ENCODE peak calls at places on chromosome 13, in nine cellular contexts. C is mucosa of descending colon, P is PC-3, I is heart right ventricle, T is thoracic aorta, B is A673, L is PC-9, R is ovary, D is left ventricle myocardium inferior. U is an unnamed sample.

GRCh38 chr13:106376411-106377112 is 158.9 kb downstream of the EFNB2 start:
- DNase-seq in D (no peak), T (no peak), I (no peak), R (no peak), C (no peak), P (peak), B (peak), L (peak), U (peak)

GRCh38 chr13:40563350-40564125 is 102.9 kb downstream of the FOXO1 start:
- DNase-seq in B (no peak), L (no peak), P (no peak), C (no peak), R (no peak), I (no peak), D (no peak), T (no peak), U (no peak)

GRCh38 chr13:49495783-49496762 is at the start of gene PHF11:
- DNase-seq in T (peak), B (peak), C (peak), P (peak), L (peak), D (peak), I (peak), R (peak), U (peak)

GRCh38 chr13:57632276-57633140 is 964 bp downstream of the PCDH17 start:
- DNase-seq in I (peak), P (no peak), L (no peak), B (no peak), R (peak), C (peak), T (no peak), D (no peak), U (peak)

GRCh38 chr13:67369895-67370660 is 139.9 kb upstream of the PCDH9 start:
- DNase-seq in T (no peak), D (no peak), P (peak), R (no peak), B (no peak), I (no peak), C (no peak), L (no peak), U (no peak)

GRCh38 chr13:27403252-27403678 is 21.2 kb upstream of the GTF3A start:
- DNase-seq in L (no peak), D (no peak), R (no peak), C (no peak), T (no peak), P (peak), I (no peak), B (peak), U (peak)

GRCh38 chr13:29918845-29919244 is 68.4 kb upstream of the UBL3 start:
- DNase-seq in B (no peak), I (no peak), D (no peak), R (no peak), L (peak), T (no peak), P (peak), C (no peak), U (no peak)

GRCh38 chr13:96090240-96091101 is 564 bp downstream of the HS6ST3 start:
- DNase-seq in T (no peak), R (peak), I (peak), L (peak), C (no peak), P (no peak), D (peak), B (peak), U (peak)

GRCh38 chr13:33126909-33127607 is 110.8 kb downstream of the KL start:
- DNase-seq in R (no peak), L (no peak), D (peak), B (no peak), I (peak), C (peak), P (no peak), T (no peak), U (no peak)

GRCh38 chr13:53170910-53171309 is 142.3 kb downstream of the OLFM4 start:
- DNase-seq in I (no peak), T (no peak), B (no peak), R (no peak), D (no peak), L (no peak), C (no peak), P (no peak), U (no peak)

GRCh38 chr13:33615436-33615835 is 202.5 kb upstream of the RFC3 start:
- DNase-seq in B (no peak), R (no peak), P (no peak), L (no peak), I (no peak), D (no peak), T (no peak), C (no peak), U (no peak)

GRCh38 chr13:30737511-30738342 is 2.4 kb downstream of the ALOX5AP start:
- DNase-seq in C (no peak), L (no peak), I (no peak), R (no peak), D (no peak), P (no peak), T (no peak), B (no peak), U (no peak)

GRCh38 chr13:48235100-48235813 is 2.3 kb downstream of the ITM2B start:
- DNase-seq in R (no peak), B (peak), D (no peak), T (no peak), L (peak), I (no peak), P (peak), C (no peak), U (peak)

GRCh38 chr13:30690282-30691188 is 44.8 kb upstream of the ALOX5AP start:
- DNase-seq in R (no peak), I (peak), P (peak), L (peak), B (peak), C (peak), D (peak), T (no peak), U (no peak)

GRCh38 chr13:101049166-101049850 is 367.0 kb downstream of the NALCN start:
- DNase-seq in R (no peak), C (no peak), T (no peak), I (no peak), D (no peak), L (no peak), B (no peak), P (peak), U (no peak)

GRCh38 chr13:19072543-19072942 is 109.1 kb downstream of the TUBA3C start:
- DNase-seq in I (no peak), L (no peak), B (no peak), D (no peak), T (no peak), P (no peak), C (no peak), R (no peak), U (no peak)

GRCh38 chr13:98842858-98843481 is 90.5 kb upstream of the SLC15A1 start:
- DNase-seq in L (peak), I (peak), T (no peak), D (peak), B (peak), P (peak), C (peak), R (peak), U (peak)

GRCh38 chr13:105465251-105465650 is 1070.2 kb downstream of the EFNB2 start:
- DNase-seq in I (no peak), L (no peak), R (no peak), T (no peak), P (no peak), B (no peak), C (no peak), D (no peak), U (no peak)

GRCh38 chr13:74575729-74576125 is 441.5 kb upstream of the KLF12 start:
- DNase-seq in T (peak), C (peak), B (peak), L (no peak), I (peak), P (peak), R (peak), D (peak), U (peak)

GRCh38 chr13:27053902-27054595 is 117.6 kb downstream of the USP12 start:
- DNase-seq in R (no peak), C (no peak), I (no peak), T (no peak), D (no peak), P (peak), B (no peak), L (peak), U (no peak)

GRCh38 chr13:100506154-100506553 is 82.4 kb downstream of the GGACT start:
- DNase-seq in R (no peak), P (no peak), D (no peak), C (no peak), I (no peak), L (no peak), B (no peak), T (no peak), U (no peak)

GRCh38 chr13:113849546-113849945 is 14.3 kb downstream of the GAS6 start:
- DNase-seq in R (no peak), T (no peak), P (peak), I (no peak), D (no peak), B (no peak), L (no peak), C (no peak), U (no peak)

GRCh38 chr13:19586904-19587634 is 25.7 kb upstream of the TPTE2 start:
- DNase-seq in I (peak), L (no peak), D (no peak), R (no peak), T (no peak), P (peak), C (peak), B (peak), U (peak)

GRCh38 chr13:50589651-50590054 is 253.8 kb downstream of the DLEU7 start:
- DNase-seq in C (no peak), P (peak), B (no peak), D (no peak), R (no peak), L (peak), I (no peak), T (no peak), U (no peak)

GRCh38 chr13:114199961-114200672 is 21.1 kb downstream of the CFAP97D2 start:
- DNase-seq in R (no peak), P (no peak), C (no peak), I (no peak), L (no peak), T (no peak), B (peak), D (no peak), U (peak)

GRCh38 chr13:113882716-113883115 is 18.8 kb upstream of the GAS6 start:
- DNase-seq in R (no peak), B (no peak), L (no peak), C (no peak), T (no peak), D (no peak), I (no peak), P (no peak), U (peak)

GRCh38 chr13:106851251-106851650 is 283.3 kb upstream of the ARGLU1 start:
- DNase-seq in R (no peak), C (no peak), B (peak), T (no peak), D (no peak), L (no peak), I (no peak), P (peak), U (no peak)

GRCh38 chr13:27125357-27126282 is 46.0 kb downstream of the USP12 start:
- DNase-seq in I (no peak), P (no peak), B (no peak), D (no peak), C (no peak), L (no peak), R (no peak), T (no peak), U (no peak)

GRCh38 chr13:28455580-28456194 is 39.2 kb downstream of the FLT1 start:
- DNase-seq in B (no peak), L (no peak), R (no peak), P (no peak), T (no peak), D (no peak), I (no peak), C (no peak), U (peak)

GRCh38 chr13:80339841-80340642 is 884 bp downstream of the SPRY2 start:
- DNase-seq in P (peak), R (peak), T (no peak), B (no peak), L (peak), I (peak), D (peak), C (peak), U (peak)

GRCh38 chr13:77918391-77919261 is at the start of gene EDNRB:
- DNase-seq in P (no peak), C (peak), B (peak), R (peak), L (no peak), T (no peak), I (peak), D (peak), U (peak)

GRCh38 chr13:74761794-74762193 is 627.6 kb upstream of the KLF12 start:
- DNase-seq in D (no peak), P (no peak), B (no peak), L (no peak), C (no peak), T (no peak), I (no peak), R (no peak), U (peak)

GRCh38 chr13:79374578-79374977 is 31.5 kb downstream of the RBM26 start:
- DNase-seq in R (no peak), P (no peak), D (no peak), C (no peak), I (no peak), T (no peak), B (peak), L (no peak), U (no peak)

GRCh38 chr13:27789495-27790303 is 2.6 kb upstream of the GSX1 start:
- DNase-seq in D (no peak), R (no peak), B (no peak), P (no peak), C (no peak), I (no peak), T (no peak), L (no peak), U (peak)

DNA sequence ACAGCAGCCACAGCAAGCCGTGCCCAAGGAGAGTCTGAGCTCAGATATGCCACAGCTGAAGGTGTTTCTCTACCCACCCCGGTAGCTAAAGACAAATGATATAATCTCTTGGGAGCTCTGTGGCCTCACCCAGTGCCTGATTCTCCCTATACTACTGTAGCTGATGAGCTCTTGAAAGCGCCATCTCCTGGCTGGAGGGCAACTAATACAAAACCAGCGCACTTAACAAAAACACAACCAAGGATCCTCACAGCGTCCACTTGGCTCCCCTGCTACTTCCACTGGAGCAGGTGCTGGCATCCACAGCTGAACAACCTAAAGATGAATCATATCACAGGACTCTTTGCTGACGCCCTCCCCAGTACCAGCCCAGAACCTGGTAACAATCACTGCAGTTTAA is 1212.0 kb downstream of the PCDH17 start:
- DNase-seq in D (no peak), R (no peak), B (peak), C (no peak), I (no peak), L (no peak), P (no peak), T (no peak), U (peak)
- TF ChIP-seq CTCF in D (no peak), R (no peak), B (no peak), C (no peak), I (no peak), L (no peak), P (no peak), T (no peak), U (peak)

DNA sequence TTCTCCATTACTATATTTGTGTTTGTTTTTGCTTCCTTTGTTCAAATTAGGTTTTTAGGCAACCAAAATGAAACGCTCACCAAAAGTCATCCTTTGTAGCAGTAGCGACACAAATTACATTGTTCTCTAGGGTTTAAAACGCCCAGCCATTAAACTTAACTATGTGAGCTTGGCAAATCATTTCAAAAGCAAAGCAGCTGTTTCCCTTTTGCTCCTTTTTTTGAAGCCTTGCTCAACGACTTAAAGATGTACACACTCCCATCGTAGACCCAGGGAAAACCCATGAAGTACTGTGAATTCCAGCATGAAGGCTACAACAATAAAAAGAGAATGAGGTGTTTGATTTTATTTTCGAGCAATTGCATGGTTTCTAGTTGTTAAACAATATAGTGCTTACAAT is 106.7 kb downstream of the RAP2A start:
- DNase-seq in C (no peak), P (no peak), D (no peak), I (no peak), L (no peak), R (no peak), B (peak), T (no peak), U (no peak)
- H3K4me3 ChIP-seq in C (no peak), P (no peak), D (no peak), I (no peak), L (no peak), R (no peak), B (no peak), T (no peak), U (no peak)

GRCh38 chr13:103236213-103236612 is 170.0 kb upstream of the SLC10A2 start:
- DNase-seq in R (no peak), P (peak), L (no peak), B (peak), D (no peak), C (no peak), T (no peak), I (no peak), U (peak)
- TF ChIP-seq CTCF in R (no peak), P (peak), L (no peak), B (peak), D (no peak), C (no peak), T (no peak), I (no peak), U (peak)

DNA sequence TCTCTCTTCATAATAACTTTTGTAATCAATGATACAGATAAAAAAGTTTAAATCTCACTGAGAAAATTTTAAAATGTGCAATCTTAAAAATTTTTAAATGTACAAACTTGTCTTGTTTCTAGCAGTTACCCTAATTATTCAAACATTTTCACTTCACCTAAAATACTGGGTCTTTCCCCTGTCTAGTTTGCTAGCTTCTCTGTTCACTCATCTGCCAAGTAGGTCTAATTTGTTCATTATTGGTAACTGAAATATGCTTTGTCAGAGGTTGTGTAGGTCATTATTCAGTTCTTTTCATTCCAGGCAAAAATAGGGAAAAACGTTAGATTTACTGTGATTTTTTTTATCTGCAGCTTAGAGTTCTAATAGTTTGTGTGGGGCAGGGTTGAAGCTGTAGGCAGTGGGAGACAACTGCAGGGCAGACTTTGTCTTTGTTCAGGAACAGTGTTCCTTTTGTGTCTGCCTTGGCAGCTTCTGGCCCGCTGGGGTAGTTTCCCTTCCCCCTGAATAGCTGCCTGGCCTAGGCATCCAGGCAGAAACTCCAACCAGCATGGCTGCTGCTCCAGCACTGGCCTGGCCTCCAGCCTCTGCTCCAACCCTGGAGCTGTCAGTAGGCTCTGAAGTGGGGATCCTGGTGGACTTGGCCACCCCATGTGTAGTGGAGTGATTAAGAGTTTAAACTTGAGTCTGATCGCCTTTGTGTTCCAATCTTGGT is 48.5 kb downstream of the WDFY2 start:
- DNase-seq in P (no peak), R (no peak), T (no peak), B (peak), D (no peak), I (no peak), C (no peak), L (no peak), U (peak)
- H3K4me3 ChIP-seq in P (no peak), R (no peak), T (no peak), B (no peak), D (no peak), I (no peak), C (no peak), L (no peak), U (peak)

DNA sequence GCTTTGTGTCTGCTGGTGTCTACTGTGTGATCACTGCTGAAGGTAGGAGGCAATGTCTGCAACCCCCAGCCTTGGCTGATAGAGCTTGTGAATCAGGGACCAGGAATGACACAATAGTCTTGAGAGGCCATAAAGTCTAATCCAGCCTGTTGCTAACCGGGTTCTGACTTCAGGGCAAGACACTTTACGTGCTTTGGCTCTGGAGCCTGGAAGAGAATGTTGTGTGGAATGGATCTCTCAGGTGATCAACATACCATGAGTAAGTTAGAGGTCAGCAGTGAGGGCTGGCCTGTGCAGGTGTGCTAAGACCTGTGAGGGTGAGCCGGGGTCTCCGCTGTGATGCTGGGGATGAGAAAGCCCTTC is 5.6 kb downstream of the COL4A2 start:
- DNase-seq in R (peak), P (peak), B (no peak), L (peak), T (no peak), C (no peak), I (no peak), D (no peak), U (no peak)
- TF ChIP-seq CTCF in R (no peak), P (no peak), B (no peak), L (no peak), T (no peak), C (no peak), I (no peak), D (no peak), U (no peak)

DNA sequence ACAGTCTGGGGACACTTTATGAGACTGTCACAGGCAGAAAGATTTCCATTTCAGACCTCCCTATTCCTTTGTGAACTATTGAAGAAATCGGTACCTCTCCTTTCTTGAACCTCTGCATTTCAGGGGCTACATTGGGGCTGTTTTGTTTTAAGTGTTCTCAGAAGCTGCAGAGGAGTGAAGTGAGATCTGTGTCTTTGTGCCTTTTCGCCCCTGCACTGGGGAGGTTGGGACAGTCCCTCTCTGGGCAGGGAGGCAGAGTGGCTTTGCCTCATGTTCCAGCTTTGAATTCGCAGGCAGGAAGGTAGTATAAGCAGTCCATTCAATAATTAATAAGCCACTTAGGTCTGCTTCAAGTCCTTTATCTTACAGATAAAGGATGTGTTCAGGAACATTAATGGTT is 9.5 kb upstream of the AMER2 start:
- DNase-seq in R (no peak), T (no peak), B (no peak), L (no peak), P (no peak), C (no peak), I (no peak), D (no peak), U (no peak)
- H3K4me3 ChIP-seq in R (no peak), T (no peak), B (no peak), L (no peak), P (no peak), C (no peak), I (no peak), D (no peak), U (no peak)

GRCh38 chr13:52026246-52026626 is 1.7 kb downstream of the UTP14C start:
- DNase-seq in L (no peak), I (no peak), P (no peak), C (no peak), D (no peak), T (no peak), R (no peak), B (no peak), U (peak)

GRCh38 chr13:52022355-52022754 is 2.1 kb upstream of the UTP14C start:
- DNase-seq in I (no peak), T (no peak), L (no peak), P (no peak), C (no peak), R (no peak), B (no peak), D (no peak), U (no peak)

GRCh38 chr13:52027832-52028231 is 3.3 kb downstream of the UTP14C start:
- DNase-seq in B (no peak), R (no peak), L (no peak), P (no peak), C (no peak), I (no peak), D (no peak), T (no peak), U (no peak)

GRCh38 chr13:52025475-52026245 is 1.2 kb downstream of the UTP14C start:
- DNase-seq in T (no peak), D (no peak), I (no peak), L (no peak), P (no peak), C (no peak), R (no peak), B (no peak), U (peak)

GRCh38 chr13:52024481-52024880 is at the start of gene UTP14C:
- DNase-seq in P (no peak), R (no peak), I (no peak), C (no peak), L (no peak), B (no peak), D (no peak), T (no peak), U (no peak)
- TF ChIP-seq CTCF in P (no peak), R (no peak), I (no peak), C (no peak), L (no peak), B (no peak), D (no peak), T (no peak), U (no peak)

U was measured in GM23338.